ENCODE peak calls at places on chromosomes 1 and 21, in seven cellular contexts. H is ovary, S is lower lobe of right lung, C is psoas muscle, R is OCI-LY7, K is prostate gland, P is tibial artery. O is an unnamed sample. For H3K4me1, the result is how much of the 10 kb centered on the place peaks cover.

GRCh38 chr1:170586321-170586855 is 54.4 kb downstream of the GORAB start:
- DNase-seq in H (peak), S (no peak), C (no peak), R (no peak), K (no peak), P (peak), O (peak)

GRCh38 chr1:119914071-119914470 is 17.8 kb upstream of the ADAM30 start:
- DNase-seq in H (no peak), S (no peak), C (no peak), R (no peak), K (no peak), P (no peak), O (no peak)

GRCh38 chr21:31310750-31311149 is 33.3 kb downstream of the TIAM1 start:
- DNase-seq in H (no peak), S (no peak), C (no peak), R (no peak), K (peak), P (no peak), O (no peak)

GRCh38 chr1:234619794-234620247 is 9.8 kb upstream of the IRF2BP2 start:
- DNase-seq in H (no peak), S (no peak), C (no peak), R (no peak), K (no peak), P (no peak), O (no peak)

GRCh38 chr21:43209575-43210453 is 41.0 kb downstream of the CRYAA start:
- DNase-seq in H (no peak), S (no peak), C (peak), R (no peak), K (peak), P (peak), O (no peak)

GRCh38 chr1:40844079-40844478 is 18.1 kb downstream of the CITED4 start:
- DNase-seq in H (no peak), S (no peak), C (no peak), R (peak), K (no peak), P (no peak), O (no peak)

GRCh38 chr1:227437495-227438008 is 119.3 kb upstream of the CDC42BPA start:
- DNase-seq in H (no peak), S (no peak), C (no peak), R (peak), K (no peak), P (no peak), O (no peak)

GRCh38 chr1:22652457-22652856 is 579 bp upstream of the C1QB start:
- DNase-seq in H (no peak), S (no peak), C (no peak), R (no peak), K (no peak), P (no peak), O (no peak)

GRCh38 chr1:17539526-17540254 is at the start of gene ARHGEF10L:
- DNase-seq in H (peak), S (no peak), C (peak), R (no peak), K (no peak), P (peak), O (no peak)

GRCh38 chr1:226210571-226211176 is 12.8 kb upstream of the MIXL1 start:
- DNase-seq in H (no peak), S (no peak), C (no peak), R (no peak), K (no peak), P (no peak), O (no peak)

GRCh38 chr1:112905420-112906154 is 50.4 kb downstream of the SLC16A1 start:
- DNase-seq in H (peak), S (no peak), C (no peak), R (no peak), K (peak), P (no peak), O (no peak)

GRCh38 chr1:43547538-43548072 is 16.9 kb downstream of the PTPRF start:
- DNase-seq in H (no peak), S (no peak), C (no peak), R (no peak), K (no peak), P (no peak), O (no peak)

GRCh38 chr1:172373864-172374263 is 46.6 kb upstream of the C1orf105 start:
- DNase-seq in H (no peak), S (no peak), C (no peak), R (no peak), K (no peak), P (no peak), O (no peak)

GRCh38 chr1:25810341-25811299 is 9.1 kb upstream of the MTFR1L start:
- DNase-seq in H (peak), S (peak), C (peak), R (peak), K (peak), P (no peak), O (peak)

GRCh38 chr1:58702766-58703165 is 2.9 kb upstream of the MYSM1 start:
- DNase-seq in H (no peak), S (no peak), C (no peak), R (no peak), K (no peak), P (no peak), O (no peak)

GRCh38 chr1:228906461-228906860 is 171.2 kb downstream of the RHOU start:
- DNase-seq in H (no peak), S (no peak), C (no peak), R (no peak), K (no peak), P (no peak), O (no peak)

GRCh38 chr1:25039229-25039628 is 109.2 kb upstream of the RUNX3 start:
- DNase-seq in H (no peak), S (no peak), C (peak), R (no peak), K (no peak), P (no peak), O (peak)

GRCh38 chr1:245091171-245091621 is 63.6 kb upstream of the KIF26B start:
- DNase-seq in H (no peak), S (no peak), C (no peak), R (no peak), K (no peak), P (no peak), O (no peak)

GRCh38 chr1:43329995-43330751 is 7.4 kb upstream of the MPL start:
- DNase-seq in H (no peak), S (no peak), C (peak), R (no peak), K (no peak), P (peak), O (peak)

GRCh38 chr1:25800538-25801377 is 765 bp downstream of the SELENON start:
- DNase-seq in H (no peak), S (no peak), C (peak), R (no peak), K (no peak), P (no peak), O (no peak)

GRCh38 chr21:38223893-38224540 is 32.8 kb upstream of the KCNJ15 start:
- DNase-seq in H (no peak), S (no peak), C (no peak), R (peak), K (no peak), P (no peak), O (no peak)

GRCh38 chr1:227785094-227785811 is 30.2 kb upstream of the PRSS38 start:
- DNase-seq in H (no peak), S (no peak), C (no peak), R (peak), K (no peak), P (no peak), O (no peak)

GRCh38 chr1:17673335-17674075 is 81.6 kb upstream of the ACTL8 start:
- DNase-seq in H (no peak), S (no peak), C (no peak), R (no peak), K (no peak), P (no peak), O (no peak)

DNA sequence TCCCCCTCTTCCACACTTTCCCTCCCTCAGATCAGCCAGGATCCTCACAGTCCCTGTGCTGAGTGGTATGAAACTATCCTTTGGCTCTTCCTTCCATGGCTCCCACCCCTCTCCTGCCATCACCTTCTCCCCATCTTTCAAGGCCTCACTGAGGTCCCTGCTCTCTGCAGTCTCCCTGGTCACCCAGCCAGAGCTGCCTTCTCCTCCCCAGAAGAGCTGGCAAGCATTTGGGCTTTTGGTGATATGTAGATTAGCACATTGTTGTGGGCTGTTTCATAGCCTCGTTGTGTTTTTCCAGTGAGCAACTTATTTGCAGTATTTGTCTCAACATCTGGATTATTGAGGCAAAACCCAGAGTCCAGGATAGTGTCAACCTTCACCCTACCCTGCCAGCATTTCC is 2.2 kb downstream of the CSF1 start:
- DNase-seq in H (no peak), S (no peak), C (no peak), R (no peak), K (no peak), P (no peak), O (no peak)
- H3K4me1 ChIP-seq in H (under half), S (half or more), C (under half), R (under half), K (under half), P (under half), O (under half)

DNA sequence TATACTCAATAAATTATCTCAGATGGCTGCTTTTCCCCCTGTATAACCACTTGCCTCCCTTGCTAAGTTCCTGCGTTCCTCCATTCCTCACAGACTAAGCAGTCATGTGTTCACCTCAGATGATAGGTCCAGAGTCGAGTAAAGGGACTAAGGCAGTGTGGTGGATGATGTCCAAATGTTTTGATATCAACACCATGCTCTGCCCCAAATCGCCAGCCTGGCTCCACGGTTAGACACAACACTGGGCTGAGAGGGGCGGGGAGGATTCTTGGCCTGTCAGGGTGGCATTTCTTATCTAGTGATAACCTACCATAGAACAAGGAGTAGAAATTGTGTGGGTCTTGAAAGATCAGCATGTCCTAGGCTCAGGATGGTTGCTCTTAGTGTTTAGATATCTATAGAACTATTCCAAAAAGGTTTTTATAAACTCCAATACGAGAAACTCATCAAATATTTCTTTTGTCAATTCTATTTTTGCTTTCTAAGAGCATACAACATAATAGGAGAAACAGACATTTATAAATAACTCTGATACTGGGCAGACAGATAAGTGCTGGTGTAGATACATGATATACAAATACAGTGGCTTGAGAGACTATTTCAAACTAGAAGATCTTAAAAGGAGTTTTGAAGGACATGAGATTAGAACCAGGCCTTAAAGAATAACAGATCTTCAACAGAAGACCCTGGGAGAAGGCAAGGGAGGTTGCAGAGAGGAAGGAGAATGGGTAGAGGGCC is 21.5 kb downstream of the GJA5 start:
- DNase-seq in H (no peak), S (no peak), C (no peak), R (no peak), K (no peak), P (no peak), O (no peak)
- TF ChIP-seq CTCF in H (no peak), S (no peak), C (no peak), R (no peak), K (no peak), P (no peak), O (no peak)

DNA sequence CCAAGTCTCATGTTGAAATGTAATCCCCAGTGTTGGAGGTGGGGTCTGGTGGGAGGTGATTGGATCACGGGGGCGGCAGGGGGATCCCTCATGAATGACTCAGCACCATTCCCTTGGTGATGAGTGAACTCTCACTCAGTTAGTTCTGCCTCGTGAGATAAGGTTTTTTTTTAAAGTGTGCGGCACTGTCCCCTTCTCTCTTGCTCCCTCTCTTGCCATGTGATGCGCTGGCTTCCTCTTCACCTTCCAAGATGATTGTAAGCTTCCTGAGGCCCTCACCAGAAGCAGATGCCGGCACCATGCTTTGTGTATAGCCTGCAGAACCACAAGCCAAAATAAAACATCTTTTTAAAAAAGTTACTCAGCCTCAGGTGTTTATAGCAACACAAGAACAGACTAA is 19.8 kb upstream of the RAP1A start:
- DNase-seq in H (no peak), S (no peak), C (no peak), R (no peak), K (no peak), P (no peak), O (no peak)
- H3K4me1 ChIP-seq in H (under half), S (half or more), C (under half), R (half or more), K (under half), P (under half), O (under half)

DNA sequence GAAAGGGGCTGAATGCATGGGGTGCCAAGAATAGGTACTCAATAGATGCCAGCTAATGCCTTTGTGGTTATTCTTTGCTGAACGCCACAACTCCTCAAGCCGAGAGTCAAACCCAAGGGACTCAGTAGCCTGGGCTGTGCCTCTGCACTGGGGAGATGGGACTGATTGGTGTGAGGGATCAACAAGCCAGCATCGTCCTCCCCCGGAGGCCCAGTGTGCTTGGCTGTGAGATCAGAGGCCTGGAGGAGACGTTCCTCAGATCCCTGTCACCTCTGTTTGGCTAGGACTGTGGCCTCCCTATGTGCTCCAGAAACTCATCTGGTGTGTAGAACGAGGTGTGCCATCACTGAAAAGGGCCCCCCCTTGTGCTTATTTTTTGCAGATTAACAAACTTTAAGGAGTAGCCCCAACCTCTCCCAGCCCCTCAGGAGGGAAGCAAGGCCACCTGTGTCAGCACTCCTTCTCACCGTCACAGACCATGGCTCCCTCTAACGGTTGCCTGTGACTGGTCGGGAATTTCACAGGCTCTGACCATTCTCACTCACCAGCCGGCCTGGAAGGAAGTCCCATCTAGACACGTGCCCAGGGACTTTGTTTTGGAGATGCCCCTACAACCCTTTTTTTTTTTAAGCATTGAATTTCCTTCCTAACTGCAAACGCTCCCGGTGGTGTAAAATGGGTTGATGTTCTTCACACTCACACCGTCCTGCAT is 194.0 kb upstream of the VAMP3 start:
- DNase-seq in H (no peak), S (no peak), C (peak), R (no peak), K (no peak), P (peak), O (peak)
- TF ChIP-seq CTCF in H (no peak), S (no peak), C (no peak), R (no peak), K (no peak), P (peak), O (no peak)

GRCh38 chr1:202807367-202807925 is 775 bp downstream of the KDM5B start:
- DNase-seq in H (peak), S (peak), C (peak), R (no peak), K (peak), P (peak), O (peak)
- H3K4me1 ChIP-seq in H (under half), S (half or more), C (under half), R (under half), K (under half), P (under half), O (under half)

GRCh38 chr1:224407546-224408293 is 26.9 kb downstream of the WDR26 start:
- DNase-seq in H (no peak), S (no peak), C (no peak), R (no peak), K (no peak), P (no peak), O (no peak)
- TF ChIP-seq CTCF in H (no peak), S (no peak), C (no peak), R (no peak), K (no peak), P (no peak), O (no peak)

DNA sequence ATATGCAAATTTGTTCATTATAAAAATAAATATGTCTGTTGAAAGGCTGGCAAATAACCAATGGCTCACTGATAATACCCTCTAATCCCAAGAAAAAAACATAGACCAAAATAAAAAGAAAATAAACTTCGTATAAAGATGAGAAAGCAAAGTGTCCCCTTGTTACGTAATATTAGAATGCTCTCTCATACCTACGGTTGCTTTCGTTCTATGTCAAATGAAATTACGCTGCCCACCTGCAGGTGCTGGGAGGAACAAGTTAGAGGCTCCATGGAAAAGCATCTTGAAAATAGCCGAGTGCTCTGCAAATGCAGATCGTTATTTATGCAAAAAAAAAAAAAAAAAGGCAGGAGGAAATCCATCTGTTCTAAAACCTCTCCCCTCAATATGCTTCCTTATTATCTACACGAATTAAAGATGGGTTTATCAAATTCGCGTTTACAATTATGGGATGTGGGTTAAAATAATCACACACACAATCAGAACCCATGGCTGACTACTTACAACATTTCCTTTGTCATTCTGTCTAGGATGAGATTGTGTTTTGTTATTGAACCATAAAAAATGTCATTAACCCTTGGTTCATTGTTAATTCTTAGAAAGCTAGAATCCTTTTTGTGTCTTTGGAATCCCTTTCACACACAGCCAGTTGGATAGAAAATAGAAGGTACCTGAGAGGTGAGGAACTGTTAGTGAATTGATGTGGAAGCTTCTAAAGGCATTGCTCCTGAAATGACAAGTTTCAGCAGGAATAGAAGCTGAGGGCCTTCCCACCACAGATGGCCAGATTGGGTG is 268.6 kb downstream of the SETD4 start:
- DNase-seq in H (no peak), S (no peak), C (no peak), R (no peak), K (no peak), P (no peak), O (no peak)
- H3K4me1 ChIP-seq in H (under half), S (under half), C (under half), R (under half), K (under half), P (under half), O (under half)

GRCh38 chr1:100834779-100835645 is 59.6 kb downstream of the EXTL2 start:
- DNase-seq in H (no peak), S (no peak), C (no peak), R (peak), K (no peak), P (no peak), O (no peak)
- TF ChIP-seq CTCF in H (no peak), S (peak), C (peak), R (peak), K (peak), P (no peak), O (peak)

DNA sequence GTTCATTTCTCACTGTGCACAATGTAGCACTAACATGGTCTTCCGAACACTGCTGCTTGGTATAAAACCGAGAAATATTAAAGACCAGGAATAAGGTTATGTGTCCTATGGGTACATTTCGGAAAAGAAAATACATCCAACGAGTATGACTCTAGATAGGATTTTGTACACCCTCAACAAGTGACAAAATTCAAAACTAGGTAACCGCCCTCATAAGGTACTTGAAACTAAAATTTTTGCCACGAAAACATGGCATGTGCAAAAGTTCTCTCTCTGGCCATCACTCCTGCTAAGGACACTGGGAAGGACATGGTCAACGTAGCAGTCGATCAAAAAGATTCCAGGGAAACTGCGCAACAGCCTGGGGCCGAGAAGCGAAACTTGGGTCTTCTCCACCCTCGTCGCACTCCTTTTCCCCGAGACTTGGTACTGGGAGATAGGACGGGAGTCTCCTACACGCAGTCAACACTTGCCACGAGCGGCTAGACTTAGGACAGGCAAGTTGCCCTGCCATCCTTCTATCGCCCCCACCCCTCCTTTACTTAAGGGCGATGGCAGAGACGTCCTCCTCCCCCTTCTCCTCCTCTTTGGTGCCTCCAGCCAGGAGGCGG is 338 bp upstream of the TOR1AIP1 start:
- DNase-seq in H (no peak), S (no peak), C (peak), R (no peak), K (peak), P (peak), O (peak)
- H3K4me1 ChIP-seq in H (under half), S (under half), C (under half), R (under half), K (under half), P (under half), O (under half)